ENCODE peak calls at places on chromosomes 13 and 19, in six cellular contexts. G is heart right ventricle; O is CD4-positive, alpha-beta T cell; R is HL-60; N is brain microvascular endothelial cell; P is GM23338. F is an unnamed sample.

GRCh38 chr19:27794444-27795042 is 1418.4 kb downstream of the UQCRFS1 start:
- DNase-seq in G (peak), O (no peak), R (peak), N (peak), P (peak), F (no peak)

GRCh38 chr13:45783346-45784043 is 68.1 kb downstream of the SIAH3 start:
- DNase-seq in G (no peak), O (no peak), R (no peak), N (no peak), P (no peak), F (no peak)

GRCh38 chr13:32314968-32315254 is 252 bp downstream of the ZAR1L start:
- DNase-seq in G (no peak), O (peak), R (no peak), N (peak), P (peak), F (no peak)

GRCh38 chr19:12208221-12208620 is 45.3 kb downstream of the ZNF136 start:
- DNase-seq in G (no peak), O (no peak), R (no peak), N (no peak), P (no peak), F (no peak)

GRCh38 chr13:46621133-46621532 is 68.2 kb downstream of the LRCH1 start:
- DNase-seq in G (no peak), O (no peak), R (no peak), N (no peak), P (no peak), F (no peak)

GRCh38 chr19:30695171-30695875 is 323.1 kb downstream of the ZNF536 start:
- DNase-seq in G (no peak), O (no peak), R (no peak), N (no peak), P (peak), F (no peak)

GRCh38 chr13:101579291-101579802 is 126.9 kb downstream of the ITGBL1 start:
- DNase-seq in G (no peak), O (no peak), R (no peak), N (peak), P (no peak), F (no peak)

GRCh38 chr19:1172353-1173159 is 1.5 kb downstream of the SBNO2 start:
- DNase-seq in G (peak), O (no peak), R (no peak), N (no peak), P (no peak), F (peak)

GRCh38 chr13:80265348-80265747 is 75.6 kb downstream of the SPRY2 start:
- DNase-seq in G (no peak), O (no peak), R (peak), N (no peak), P (no peak), F (no peak)

DNA sequence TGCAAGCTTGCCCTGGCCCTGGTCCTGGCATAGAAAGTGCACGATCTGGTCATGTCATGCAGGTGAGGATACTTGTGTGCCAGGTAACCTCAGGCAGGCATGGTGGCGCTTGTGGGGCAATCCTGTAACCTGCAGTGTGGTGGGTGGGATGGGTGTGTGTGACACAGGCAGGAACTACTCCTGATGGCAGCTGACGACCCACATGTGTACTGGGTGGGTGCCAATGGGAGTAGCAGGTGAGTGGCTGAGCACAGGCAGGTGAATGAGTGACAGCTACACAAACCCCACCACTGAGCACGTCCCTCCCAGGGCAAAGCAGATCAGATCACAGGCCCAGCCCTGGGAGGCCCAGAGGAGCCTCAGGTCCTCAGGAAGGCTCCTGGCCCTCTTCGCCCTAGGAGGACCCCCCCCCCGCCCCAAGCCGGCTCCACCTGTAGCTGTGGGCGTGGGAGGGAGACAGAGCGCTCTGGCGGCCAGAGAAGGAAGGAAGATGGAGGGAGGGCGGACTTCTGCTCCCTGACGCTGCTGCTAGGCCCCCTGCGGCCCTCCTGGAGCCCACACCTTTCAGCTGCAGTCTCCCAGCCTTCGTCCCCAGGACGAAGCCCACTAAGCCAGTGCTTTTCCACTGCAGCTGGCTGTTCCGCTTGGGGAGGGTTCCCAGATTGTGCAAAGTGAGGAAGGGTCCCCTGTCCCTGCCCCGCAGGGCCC is 1.3 kb upstream of the ZNF181 start:
- DNase-seq in G (peak), O (no peak), R (no peak), N (no peak), P (peak), F (no peak)
- H3K27ac ChIP-seq in G (peak), O (no peak), R (peak), N (no peak), P (no peak), F (peak)

DNA sequence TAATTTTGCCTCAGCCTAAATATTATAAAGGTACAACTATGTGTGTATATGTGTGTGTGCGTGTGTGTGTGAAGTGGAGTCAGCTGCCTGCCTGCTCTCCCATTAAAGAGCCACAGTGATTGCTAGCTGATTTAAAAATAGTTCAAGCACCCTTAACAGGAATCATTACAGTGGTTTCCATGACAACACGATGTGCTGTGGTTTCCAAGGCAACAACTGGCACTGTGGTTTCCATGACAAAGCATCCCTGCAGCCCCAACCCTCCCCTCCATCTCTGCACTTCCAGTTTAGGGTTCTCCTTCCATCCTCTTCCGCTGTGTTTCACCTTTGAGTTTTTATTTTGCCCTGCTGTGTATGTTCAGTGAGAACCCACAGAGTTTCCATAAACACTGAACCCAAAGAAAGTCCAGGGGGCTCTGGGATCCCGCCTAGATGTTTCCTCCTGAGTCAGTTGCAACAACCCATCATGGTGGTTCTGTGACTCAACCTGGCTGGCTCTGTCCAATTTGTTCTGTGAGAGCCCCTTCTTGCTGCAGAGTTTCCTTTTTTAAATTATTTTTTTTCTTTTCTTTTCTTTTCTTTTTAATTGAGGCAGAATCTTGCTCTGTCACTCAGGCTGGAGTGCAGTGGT is 7.1 kb upstream of the PNMA8A start:
- DNase-seq in G (no peak), O (no peak), R (no peak), N (peak), P (peak), F (no peak)
- H3K27ac ChIP-seq in G (no peak), O (no peak), R (no peak), N (no peak), P (no peak), F (no peak)

DNA sequence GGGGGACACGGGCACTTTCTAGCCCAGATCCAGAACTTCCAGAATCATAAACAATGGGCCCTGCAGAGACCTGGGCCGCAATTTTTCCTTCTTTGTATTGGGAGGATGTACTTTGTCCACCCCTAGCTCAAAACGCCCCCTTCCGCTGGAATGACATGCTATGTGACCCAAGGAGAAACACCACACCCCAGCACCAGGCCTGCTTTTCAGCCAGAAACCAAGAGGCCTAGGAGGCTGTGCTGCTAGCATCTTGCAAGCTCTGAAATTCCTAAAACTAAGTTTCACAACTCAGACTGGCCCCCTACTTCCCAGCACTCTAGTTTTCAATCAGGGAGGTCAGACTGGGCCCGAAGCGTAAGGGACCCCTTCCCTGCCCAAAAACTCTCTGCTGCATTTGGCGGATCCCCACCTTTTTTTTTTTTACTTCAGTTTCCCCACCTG is 538 bp downstream of the LSM4 start:
- DNase-seq in G (no peak), O (no peak), R (peak), N (peak), P (peak), F (no peak)
- H3K27ac ChIP-seq in G (peak), O (peak), R (peak), N (peak), P (peak), F (peak)

GRCh38 chr13:21476893-21477472 is 17.9 kb upstream of the ZDHHC20 start:
- DNase-seq in G (peak), O (peak), R (peak), N (peak), P (peak), F (peak)
- H3K27ac ChIP-seq in G (peak), O (no peak), R (peak), N (no peak), P (no peak), F (no peak)

GRCh38 chr19:24086974-24087595 is at the start of gene ZNF254:
- DNase-seq in G (peak), O (peak), R (peak), N (peak), P (peak), F (peak)
- H3K27ac ChIP-seq in G (peak), O (peak), R (peak), N (peak), P (peak), F (peak)

DNA sequence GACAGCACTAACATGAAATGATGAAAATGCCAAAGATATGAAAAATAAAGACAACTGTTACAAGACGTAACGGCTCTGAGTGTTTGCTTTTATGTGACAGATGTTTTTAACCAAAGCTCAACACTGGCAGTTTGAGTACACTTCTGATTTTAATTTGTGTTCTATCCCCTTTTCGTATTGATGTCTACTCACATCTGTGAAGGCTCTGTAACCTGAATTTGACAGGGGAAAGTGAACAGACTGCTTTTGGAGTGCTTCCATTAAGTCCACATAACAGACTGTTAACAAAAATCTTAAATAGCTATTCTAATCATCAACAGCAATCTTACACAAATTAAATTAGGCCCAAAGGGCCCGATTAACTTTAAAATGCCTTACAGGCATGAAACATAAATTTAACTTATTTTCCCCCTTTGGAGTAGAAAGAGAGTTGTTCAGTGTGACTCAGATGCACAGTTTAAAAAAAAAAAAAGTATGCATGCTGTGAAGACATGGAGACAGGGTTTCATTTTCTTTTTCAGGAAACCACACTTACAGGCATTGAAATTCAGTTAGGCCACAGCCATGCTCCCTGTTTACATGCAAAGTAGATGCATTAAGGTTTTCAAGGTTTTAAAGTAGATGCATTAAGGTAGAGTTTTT is 16.3 kb upstream of the RNASEH2B start:
- DNase-seq in G (no peak), O (no peak), R (no peak), N (no peak), P (peak), F (no peak)
- H3K27ac ChIP-seq in G (no peak), O (peak), R (peak), N (no peak), P (peak), F (peak)